ENCODE peak calls at places on chromosome 9, in seven cellular contexts. F is H9, G is IMR-90, E is neuronal stem cell, L is trophoblast cell, A is mesenchymal stem cell, V is H1. K is an unnamed sample.

GRCh38 chr9:82208741-82209450 is 220.3 kb downstream of the SPATA31D1 start:
- DNase-seq in F (no peak), A (no peak), L (peak; percentile 60), V (no peak), E (no peak), G (peak; percentile 2), K (no peak)

GRCh38 chr9:132268725-132269352 is 85.9 kb downstream of the SETX start:
- DNase-seq in E (peak; percentile 71), F (peak; percentile 72), V (peak; percentile 87), G (peak; percentile 67), A (peak; percentile 75), L (peak; percentile 66), K (peak; percentile 85)

GRCh38 chr9:131015876-131016397 is 7.0 kb downstream of the LAMC3 start:
- DNase-seq in L (no peak), G (no peak), F (no peak), A (no peak), E (no peak), V (no peak), K (no peak)

GRCh38 chr9:115551396-115551795 is 433.4 kb upstream of the TNC start:
- DNase-seq in E (no peak), V (no peak), F (no peak), L (no peak), G (peak; percentile 17), A (no peak), K (no peak)

GRCh38 chr9:109604788-109605187 is 106.7 kb upstream of the PTPN3 start:
- DNase-seq in A (no peak), E (no peak), V (no peak), L (peak; percentile 30), G (no peak), F (no peak), K (no peak)

GRCh38 chr9:22244141-22245011 is 202.2 kb upstream of the DMRTA1 start:
- DNase-seq in F (peak; percentile 55), E (no peak), A (peak; percentile 80), G (peak; percentile 63), V (no peak), L (peak; percentile 66), K (peak; percentile 69)

GRCh38 chr9:91948061-91948422 is 2.0 kb downstream of the ROR2 start:
- DNase-seq in A (peak; percentile 39), L (no peak), V (no peak), G (peak; percentile 16), E (peak; percentile 29), F (no peak), K (peak; percentile 67)

GRCh38 chr9:120556780-120557179 is 23.2 kb downstream of the CDK5RAP2 start:
- DNase-seq in A (no peak), E (no peak), F (no peak), L (no peak), G (no peak), V (no peak), K (no peak)

GRCh38 chr9:110179734-110180133 is 28.2 kb downstream of the C9orf152 start:
- DNase-seq in G (peak; percentile 86), F (no peak), V (no peak), E (no peak), A (peak; percentile 84), L (no peak), K (no peak)

GRCh38 chr9:37295796-37296195 is 126.7 kb upstream of the GRHPR start:
- DNase-seq in A (no peak), E (no peak), G (no peak), L (no peak), V (no peak), F (no peak), K (peak; percentile 30)

GRCh38 chr9:116355153-116355827 is 201.7 kb downstream of the PAPPA start:
- DNase-seq in A (no peak), E (no peak), V (no peak), G (peak; percentile 28), L (peak; percentile 63), F (peak; percentile 55), K (peak; percentile 71)

GRCh38 chr9:6827370-6827949 is 69.7 kb downstream of the KDM4C start:
- DNase-seq in E (peak; percentile 72), F (no peak), A (peak; percentile 60), G (peak; percentile 54), L (peak; percentile 74), V (peak; percentile 63), K (peak; percentile 89)

GRCh38 chr9:97633859-97634485 is 351 bp downstream of the NCBP1 start:
- DNase-seq in E (no peak), A (no peak), L (no peak), G (peak; percentile 5), V (no peak), F (no peak), K (no peak)

GRCh38 chr9:97636903-97637302 is 3.3 kb downstream of the NCBP1 start:
- DNase-seq in V (no peak), F (no peak), E (no peak), A (no peak), L (no peak), G (no peak), K (peak; percentile 43)

GRCh38 chr9:97632406-97632991 is 669 bp downstream of the TSTD2 start:
- DNase-seq in G (peak; percentile 84), A (peak; percentile 90), L (peak; percentile 85), V (no peak), F (peak; percentile 67), E (peak; percentile 79), K (peak; percentile 87)

GRCh38 chr9:97635026-97635425 is 1.4 kb downstream of the NCBP1 start:
- DNase-seq in F (no peak), L (peak; percentile 1), G (no peak), V (no peak), A (no peak), E (no peak), K (no peak)

GRCh38 chr9:97632992-97633858 is at the start of the genes NCBP1 and TSTD2:
- DNase-seq in G (peak; percentile 97), F (peak; percentile 97), V (peak; percentile 93), L (peak; percentile 98), E (peak; percentile 98), A (peak; percentile 99), K (peak; percentile 99)
- H2AK5ac ChIP-seq in G (peak within 1 kb of the TSS; percentile 79), F (no peak within 1 kb of the TSS), V (no peak within 1 kb of the TSS), L (peak within 1 kb of the TSS; percentile 6), E (peak within 1 kb of the TSS; percentile 44), A (peak within 1 kb of the TSS; percentile 56), K (no peak within 1 kb of the TSS)

DNA sequence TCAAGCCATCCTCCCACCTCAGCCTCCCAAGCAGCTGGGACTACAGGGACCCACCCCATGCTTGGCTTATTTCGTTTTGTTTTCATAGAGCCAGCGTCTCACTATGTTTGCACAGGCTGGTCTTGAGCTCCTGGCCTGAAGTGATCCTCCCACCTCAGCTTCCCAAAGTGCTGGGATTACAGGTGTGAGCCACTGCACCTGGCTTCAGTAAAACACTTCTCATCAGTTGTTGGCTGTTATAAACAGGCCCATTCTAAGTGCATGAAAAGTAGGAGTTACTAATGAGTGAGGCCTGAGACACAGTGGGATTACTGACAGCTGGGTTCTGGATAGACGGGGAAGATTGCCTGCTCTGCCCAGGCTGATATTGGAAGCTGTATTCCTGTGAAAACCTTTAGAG is 3.5 kb downstream of the CRB2 start:
- DNase-seq in A (no peak), E (no peak), V (no peak), G (no peak), F (no peak), L (no peak), K (no peak)
- H2AK5ac ChIP-seq in A (no peak overlapping the region), E (peak overlapping the region; percentile 6), V (no peak overlapping the region), G (no peak overlapping the region), F (no peak overlapping the region), L (no peak overlapping the region), K (no peak overlapping the region)

GRCh38 chr9:121675969-121676822 is 24.8 kb downstream of the DAB2IP start:
- DNase-seq in E (no peak), V (no peak), L (peak; percentile 86), G (no peak), A (peak; percentile 23), F (no peak), K (no peak)

GRCh38 chr9:121675381-121675780 is 23.9 kb downstream of the DAB2IP start:
- DNase-seq in V (no peak), F (no peak), G (no peak), A (no peak), L (no peak), E (no peak), K (no peak)

GRCh38 chr9:121678501-121679022 is 27.1 kb downstream of the DAB2IP start:
- DNase-seq in F (no peak), A (no peak), G (no peak), L (no peak), V (no peak), E (no peak), K (no peak)

GRCh38 chr9:121674952-121675351 is 23.5 kb downstream of the DAB2IP start:
- DNase-seq in G (peak; percentile 74), F (peak; percentile 59), L (peak; percentile 96), A (peak; percentile 48), V (no peak), E (no peak), K (peak; percentile 91)

DNA sequence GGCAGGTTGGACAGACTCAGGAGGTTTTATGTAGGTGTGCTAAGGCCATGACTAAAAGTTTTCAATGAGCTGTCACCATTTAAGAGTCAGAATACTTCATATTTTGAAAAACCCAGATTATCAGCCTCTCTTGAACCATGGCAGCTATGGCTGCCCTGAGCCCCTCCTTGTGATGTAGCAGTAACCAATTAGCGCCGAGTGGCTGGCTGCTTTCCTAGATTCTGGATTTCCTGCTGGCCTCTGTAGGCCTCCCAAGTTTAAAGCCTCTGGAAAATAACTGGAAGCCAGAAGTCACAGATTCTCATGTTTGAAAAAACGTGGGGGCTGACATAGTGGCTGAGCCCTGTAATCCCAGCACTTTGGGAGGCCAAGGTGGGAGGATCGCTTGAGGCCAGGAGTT is 25.5 kb downstream of the DAB2IP start:
- DNase-seq in A (no peak), F (no peak), G (no peak), E (no peak), V (no peak), L (no peak), K (no peak)
- H2AK5ac ChIP-seq in A (no peak overlapping the region), F (no peak overlapping the region), G (no peak overlapping the region), E (no peak overlapping the region), V (no peak overlapping the region), L (no peak overlapping the region), K (no peak overlapping the region)

GRCh38 chr9:136729926-136730325 is 12.8 kb downstream of the LCN10 start:
- DNase-seq in F (no peak), L (no peak), A (no peak), E (no peak), V (no peak), G (no peak), K (no peak)

GRCh38 chr9:136728548-136729123 is 14.1 kb downstream of the LCN10 start:
- DNase-seq in F (peak; percentile 64), A (peak; percentile 60), E (no peak), G (peak; percentile 29), L (peak; percentile 44), V (peak; percentile 81), K (peak; percentile 64)

GRCh38 chr9:136726631-136727191 is 14.3 kb downstream of the DIPK1B start:
- DNase-seq in E (no peak), L (peak; percentile 55), G (peak; percentile 31), A (peak; percentile 66), F (no peak), V (no peak), K (peak; percentile 78)

GRCh38 chr9:136729144-136729543 is 13.6 kb downstream of the LCN10 start:
- DNase-seq in E (no peak), F (no peak), A (no peak), V (no peak), L (no peak), G (no peak), K (no peak)

DNA sequence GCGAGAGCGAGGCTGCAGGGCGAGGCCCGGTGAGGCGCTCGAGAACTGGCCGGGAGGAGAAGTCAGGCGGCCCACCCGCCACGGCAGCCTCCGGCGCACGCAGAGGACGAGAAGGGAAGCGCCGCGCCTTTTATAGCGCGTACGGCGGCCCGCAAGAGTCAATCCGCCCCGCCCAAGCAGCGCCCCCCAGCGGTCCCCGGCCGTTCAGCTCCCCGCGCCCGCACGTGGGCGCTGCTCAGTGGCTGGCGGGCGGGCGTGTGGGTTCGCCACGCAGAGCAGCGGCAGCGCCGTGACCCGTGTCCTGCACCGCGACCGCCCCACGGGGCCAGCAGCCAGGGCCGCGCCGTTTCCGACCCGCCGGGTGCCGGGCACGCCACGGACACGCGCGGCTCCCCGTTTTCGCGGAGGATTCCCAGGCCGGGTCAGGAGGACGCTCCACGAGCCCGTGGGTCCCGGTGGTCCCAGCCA is 14.6 kb downstream of the LCN10 start:
- DNase-seq in L (peak; percentile 80), A (peak; percentile 90), V (peak; percentile 93), G (peak; percentile 85), E (peak; percentile 78), F (peak; percentile 76), K (peak; percentile 88)
- H2AK5ac ChIP-seq in L (peak overlapping the region; percentile 45), A (no peak overlapping the region), V (no peak overlapping the region), G (peak overlapping the region; percentile 66), E (peak overlapping the region; percentile 85), F (no peak overlapping the region), K (no peak overlapping the region)